ENCODE peak calls at places on chromosomes 2 and 18, in seven cellular contexts. R is colonic mucosa, B is body of pancreas, I is cardiac muscle cell, X is K562, L is right lobe of liver, K is adrenal gland. Q is an unnamed sample. For H3K4me1, the result is how much of the 10 kb centered on the place peaks cover.

GRCh38 chr18:45997689-45998088 is 30.6 kb upstream of the EPG5 start:
- DNase-seq in B (no peak), R (no peak), K (no peak), X (no peak), I (no peak), L (no peak), Q (no peak)

GRCh38 chr2:192546566-192546965 is 351.8 kb upstream of the TMEFF2 start:
- DNase-seq in B (no peak), L (no peak), R (no peak), I (no peak), X (no peak), K (no peak), Q (no peak)

GRCh38 chr2:36573165-36573564 is 24.8 kb downstream of the FEZ2 start:
- DNase-seq in R (no peak), X (no peak), B (no peak), K (no peak), L (no peak), I (no peak), Q (no peak)

GRCh38 chr2:102155703-102156515 is 13.4 kb downstream of the IL1R1 start:
- DNase-seq in L (peak), R (no peak), B (peak), K (peak), I (peak), X (no peak), Q (no peak)

GRCh38 chr2:182330451-182331325 is 96.1 kb downstream of the PDE1A start:
- DNase-seq in K (no peak), I (peak), X (no peak), L (no peak), R (no peak), B (no peak), Q (no peak)

GRCh38 chr2:149827585-149828156 is 240.1 kb upstream of the MMADHC start:
- DNase-seq in L (no peak), K (no peak), I (peak), R (no peak), X (no peak), B (no peak), Q (no peak)

GRCh38 chr2:134679740-134680139 is 39.1 kb downstream of the TMEM163 start:
- DNase-seq in X (peak), B (no peak), K (no peak), L (no peak), R (no peak), I (no peak), Q (no peak)

GRCh38 chr2:8754056-8754790 is 72.4 kb downstream of the ID2 start:
- DNase-seq in L (no peak), R (no peak), B (no peak), K (no peak), X (no peak), I (peak), Q (no peak)

GRCh38 chr2:214077727-214078126 is 333.1 kb upstream of the VWC2L start:
- DNase-seq in L (no peak), X (no peak), I (no peak), K (no peak), B (no peak), R (no peak), Q (no peak)

GRCh38 chr2:149000168-149000938 is 38.1 kb upstream of the LYPD6B start:
- DNase-seq in R (no peak), L (no peak), B (no peak), K (no peak), I (no peak), X (no peak), Q (no peak)

GRCh38 chr18:63936156-63936931 is 12.8 kb upstream of the HMSD start:
- DNase-seq in L (peak), R (peak), K (peak), X (peak), I (peak), B (peak), Q (peak)

GRCh38 chr2:176392744-176393414 is 123.6 kb downstream of the MTX2 start:
- DNase-seq in K (no peak), I (no peak), R (no peak), L (no peak), B (no peak), X (no peak), Q (no peak)

GRCh38 chr2:79713131-79713785 is 200.4 kb downstream of the CTNNA2 start:
- DNase-seq in L (no peak), X (no peak), R (no peak), B (no peak), I (no peak), K (no peak), Q (no peak)

GRCh38 chr2:181812106-181812745 is 79.3 kb upstream of the ITPRID2 start:
- DNase-seq in I (peak), L (no peak), K (no peak), B (no peak), X (no peak), R (no peak), Q (no peak)

GRCh38 chr2:24993797-24994196 is 22.0 kb upstream of the DNAJC27 start:
- DNase-seq in K (no peak), L (no peak), I (peak), X (no peak), B (no peak), R (no peak), Q (no peak)

GRCh38 chr2:217289909-217290283 is 430.0 kb upstream of the TNP1 start:
- DNase-seq in I (peak), X (peak), R (no peak), L (no peak), B (no peak), K (peak), Q (no peak)

GRCh38 chr2:156383798-156384197 is 51.3 kb upstream of the NR4A2 start:
- DNase-seq in B (no peak), I (no peak), X (no peak), L (no peak), R (no peak), K (no peak), Q (no peak)

GRCh38 chr18:37665346-37665745 is 99.7 kb upstream of the CELF4 start:
- DNase-seq in R (no peak), B (no peak), L (no peak), K (no peak), I (no peak), X (no peak), Q (no peak)

GRCh38 chr2:207937818-207938217 is 87.5 kb downstream of the PLEKHM3 start:
- DNase-seq in B (no peak), I (peak), L (no peak), K (no peak), R (no peak), X (no peak), Q (no peak)

GRCh38 chr18:57898506-57899124 is 95.5 kb upstream of the ATP8B1 start:
- DNase-seq in I (peak), K (no peak), R (no peak), L (no peak), B (no peak), X (no peak), Q (no peak)

GRCh38 chr2:241140445-241140840 is 8.8 kb downstream of the PASK start:
- DNase-seq in L (peak), K (no peak), B (no peak), X (no peak), R (no peak), I (no peak), Q (no peak)

GRCh38 chr2:120822908-120823307 is 87.2 kb downstream of the GLI2 start:
- DNase-seq in R (no peak), I (no peak), L (no peak), B (no peak), K (no peak), X (no peak), Q (no peak)
- H3K4me1 ChIP-seq in R (under half), I (under half), L (under half), B (under half), K (under half), X (under half), Q (under half)

DNA sequence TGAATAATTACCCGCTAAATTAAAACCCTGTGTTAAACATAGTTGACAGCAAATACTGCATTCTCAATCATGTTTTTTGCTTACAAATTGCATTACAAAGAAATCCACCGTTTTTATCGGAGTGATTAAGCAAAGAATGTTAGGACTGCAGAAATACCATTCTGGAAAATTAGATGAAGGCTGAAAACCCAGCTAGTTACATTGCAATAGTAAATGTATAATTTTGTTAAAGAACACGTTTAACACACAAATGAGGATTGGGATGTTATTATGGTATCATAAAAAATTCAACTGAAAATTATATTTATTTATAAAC is 12.3 kb upstream of the GBX2 start:
- DNase-seq in K (no peak), X (no peak), L (no peak), B (no peak), I (no peak), R (no peak), Q (no peak)
- H3K27ac ChIP-seq in K (no peak), X (no peak), L (no peak), B (no peak), I (no peak), R (no peak), Q (no peak)

GRCh38 chr18:76989647-76990190 is 142.9 kb downstream of the MBP start:
- DNase-seq in B (no peak), L (peak), I (no peak), X (no peak), K (peak), R (no peak), Q (no peak)

GRCh38 chr18:76986391-76986790 is 146.2 kb downstream of the MBP start:
- DNase-seq in X (no peak), K (no peak), R (no peak), I (no peak), L (peak), B (no peak), Q (no peak)

GRCh38 chr18:76991021-76991688 is 141.4 kb downstream of the MBP start:
- DNase-seq in K (peak), X (no peak), B (no peak), R (no peak), I (no peak), L (peak), Q (no peak)

GRCh38 chr18:76988015-76988826 is 144.4 kb downstream of the MBP start:
- DNase-seq in I (no peak), X (no peak), L (peak), K (no peak), B (no peak), R (peak), Q (no peak)

DNA sequence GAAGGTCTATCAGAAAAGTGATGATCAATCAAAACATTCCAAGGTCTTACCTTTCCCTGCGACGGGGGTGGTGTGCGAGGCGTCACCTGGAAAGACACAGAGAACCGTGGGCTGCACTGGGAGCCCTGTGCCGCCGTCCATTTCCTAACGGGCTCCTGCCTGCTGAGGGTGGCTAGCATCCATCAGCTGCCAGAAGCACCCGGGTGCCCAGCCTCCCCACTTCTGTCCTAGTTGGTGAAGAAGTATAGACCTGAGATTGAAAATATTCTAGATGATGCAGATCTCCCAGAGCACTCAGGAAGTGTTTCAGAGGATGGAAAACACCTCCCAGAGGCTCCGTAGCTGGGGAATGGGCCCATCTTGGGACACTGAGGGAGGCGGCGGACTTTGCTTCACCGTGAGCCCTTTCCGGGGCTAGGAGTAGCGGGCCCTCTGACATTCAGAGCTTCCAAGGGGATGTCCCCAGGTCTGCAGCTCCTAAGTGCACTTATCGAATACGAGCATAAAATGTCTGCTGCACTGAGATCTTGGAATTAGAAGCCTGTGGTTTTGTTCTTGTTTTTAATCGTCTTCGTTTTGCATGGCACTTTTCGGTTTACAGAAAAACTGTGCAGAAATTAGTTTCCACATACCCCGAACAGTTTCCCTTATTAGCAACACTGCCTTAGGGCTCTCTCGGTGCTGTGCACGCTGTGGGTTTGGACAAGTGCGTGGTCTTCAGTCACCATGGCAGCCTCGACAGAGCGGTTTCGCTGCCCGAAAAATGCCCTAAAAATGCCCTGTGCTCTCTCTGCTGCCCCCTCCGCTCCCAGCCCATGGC is 143.5 kb downstream of the MBP start:
- DNase-seq in I (no peak), X (no peak), K (peak), B (no peak), L (peak), R (peak), Q (no peak)
- H3K4me1 ChIP-seq in I (under half), X (under half), K (under half), B (under half), L (under half), R (under half), Q (under half)

GRCh38 chr2:85017436-85018048 is 46.6 kb downstream of the KCMF1 start:
- DNase-seq in X (no peak), K (no peak), B (no peak), I (peak), R (no peak), L (no peak), Q (no peak)
- H3K27ac ChIP-seq in X (peak), K (no peak), B (no peak), I (peak), R (no peak), L (no peak), Q (no peak)

GRCh38 chr18:76414936-76415621 is 80.0 kb downstream of the ZNF516 start:
- DNase-seq in X (no peak), I (no peak), B (no peak), K (peak), L (no peak), R (no peak), Q (no peak)
- H3K4me1 ChIP-seq in X (under half), I (under half), B (under half), K (half or more), L (under half), R (under half), Q (under half)

DNA sequence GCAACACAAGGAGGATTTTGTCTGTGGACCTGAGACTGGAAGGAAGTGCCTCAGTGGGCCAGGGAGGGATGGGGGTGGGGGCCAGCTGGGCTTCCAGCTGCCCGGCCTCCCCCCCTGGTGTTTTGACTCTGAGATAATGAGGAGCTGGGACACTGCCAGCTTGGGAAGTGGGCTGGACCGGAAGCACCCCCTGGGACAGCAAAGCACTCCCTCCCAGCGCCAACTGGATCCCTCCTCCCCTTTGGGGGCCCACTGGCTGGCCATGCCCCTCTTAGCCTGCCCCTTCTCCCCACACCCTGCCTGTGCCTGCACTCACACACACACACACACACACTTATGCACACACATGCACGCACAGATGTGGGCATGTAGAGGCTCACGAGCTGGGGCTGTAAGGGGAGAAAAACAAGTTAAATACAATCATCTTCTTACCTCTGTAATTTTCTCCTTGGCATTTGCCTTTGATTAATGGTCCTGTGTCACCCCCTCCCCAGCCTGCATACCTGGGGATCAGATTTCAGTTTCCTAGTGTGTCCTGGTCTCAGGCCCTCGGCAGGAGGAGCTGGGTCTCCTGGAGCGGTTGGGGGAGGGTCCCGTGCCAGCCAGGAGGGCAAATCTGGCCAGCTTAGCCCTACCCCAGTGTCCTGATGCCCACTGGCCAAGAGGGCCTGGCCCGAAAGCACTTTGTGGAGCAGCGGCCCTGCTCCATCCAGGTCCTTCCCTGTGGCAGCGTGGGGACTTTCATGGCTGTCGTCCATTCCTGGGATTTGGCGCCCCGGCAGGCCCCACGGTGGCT is 3.6 kb downstream of the ITM2C start:
- DNase-seq in L (peak), X (no peak), B (no peak), I (peak), R (no peak), K (no peak), Q (no peak)
- H3K27ac ChIP-seq in L (no peak), X (no peak), B (no peak), I (peak), R (peak), K (peak), Q (no peak)

DNA sequence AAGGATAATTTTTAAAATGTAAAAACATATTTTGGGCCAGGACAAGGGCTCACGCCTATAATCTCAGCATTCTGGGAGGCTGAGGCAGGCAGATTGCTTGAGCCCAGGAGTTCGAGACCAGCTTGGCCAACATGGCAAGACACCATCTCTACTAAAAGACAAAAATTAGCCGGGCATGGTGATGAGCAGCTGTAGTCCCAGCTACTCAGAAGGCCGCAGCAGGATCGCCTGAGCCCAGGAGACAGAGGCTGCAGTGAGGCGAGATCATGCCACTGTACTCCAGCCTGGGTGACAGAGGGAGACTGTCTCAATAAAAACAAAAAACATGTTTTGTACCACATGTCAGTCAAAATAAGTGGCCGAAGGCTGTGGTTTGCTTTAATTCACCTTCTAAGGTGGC is 122.5 kb downstream of the HDAC4 start:
- DNase-seq in B (no peak), I (no peak), L (no peak), R (no peak), K (peak), X (no peak), Q (peak)
- H3K4me1 ChIP-seq in B (under half), I (under half), L (under half), R (under half), K (half or more), X (half or more), Q (under half)

GRCh38 chr2:70115646-70116442 is 28.6 kb downstream of the PCBP1 start:
- DNase-seq in X (peak), B (no peak), R (no peak), I (no peak), L (no peak), K (no peak), Q (no peak)

GRCh38 chr2:70121627-70122372 is 34.5 kb downstream of the PCBP1 start:
- DNase-seq in X (no peak), B (no peak), R (no peak), I (no peak), K (no peak), L (no peak), Q (no peak)

GRCh38 chr2:70118798-70119454 is 31.6 kb downstream of the PCBP1 start:
- DNase-seq in I (peak), R (no peak), B (no peak), K (no peak), X (peak), L (no peak), Q (no peak)

GRCh38 chr2:70113396-70114100 is 26.3 kb downstream of the PCBP1 start:
- DNase-seq in B (no peak), K (no peak), I (no peak), X (no peak), L (no peak), R (no peak), Q (no peak)

GRCh38 chr2:70116936-70117554 is 29.8 kb downstream of the PCBP1 start:
- DNase-seq in L (no peak), R (no peak), X (peak), K (no peak), I (no peak), B (no peak), Q (no peak)
- H3K27ac ChIP-seq in L (no peak), R (no peak), X (peak), K (no peak), I (peak), B (no peak), Q (no peak)

GRCh38 chr2:173195100-173195499 is 119.5 kb downstream of the MAP3K20 start:
- DNase-seq in R (no peak), X (no peak), K (no peak), L (no peak), B (no peak), I (no peak), Q (no peak)

GRCh38 chr2:173193925-173194324 is 118.3 kb downstream of the MAP3K20 start:
- DNase-seq in I (no peak), R (no peak), L (no peak), B (no peak), K (no peak), X (no peak), Q (no peak)

GRCh38 chr2:173192071-173192470 is 116.4 kb downstream of the MAP3K20 start:
- DNase-seq in L (no peak), R (no peak), X (no peak), I (no peak), B (no peak), K (no peak), Q (no peak)

GRCh38 chr2:173187911-173188788 is 112.5 kb downstream of the MAP3K20 start:
- DNase-seq in I (peak), L (no peak), K (peak), B (no peak), X (peak), R (no peak), Q (no peak)

GRCh38 chr2:173191601-173192000 is 116.0 kb downstream of the MAP3K20 start:
- DNase-seq in X (no peak), K (no peak), B (no peak), I (no peak), L (no peak), R (no peak), Q (no peak)
- H3K4me1 ChIP-seq in X (under half), K (under half), B (under half), I (half or more), L (under half), R (under half), Q (under half)

GRCh38 chr2:165205865-165206264 is 2.0 kb upstream of the SCN3A start:
- DNase-seq in X (no peak), I (no peak), B (no peak), R (no peak), L (no peak), K (no peak), Q (no peak)

GRCh38 chr2:165203689-165204559 is at the start of gene SCN3A:
- DNase-seq in L (no peak), I (peak), R (peak), B (peak), X (peak), K (peak), Q (no peak)

GRCh38 chr2:165198181-165198580 is 5.7 kb downstream of the SCN3A start:
- DNase-seq in I (no peak), L (no peak), X (no peak), R (no peak), B (no peak), K (no peak), Q (no peak)

GRCh38 chr2:165197346-165197745 is 6.5 kb downstream of the SCN3A start:
- DNase-seq in B (no peak), K (no peak), L (no peak), X (no peak), I (no peak), R (no peak), Q (no peak)

DNA sequence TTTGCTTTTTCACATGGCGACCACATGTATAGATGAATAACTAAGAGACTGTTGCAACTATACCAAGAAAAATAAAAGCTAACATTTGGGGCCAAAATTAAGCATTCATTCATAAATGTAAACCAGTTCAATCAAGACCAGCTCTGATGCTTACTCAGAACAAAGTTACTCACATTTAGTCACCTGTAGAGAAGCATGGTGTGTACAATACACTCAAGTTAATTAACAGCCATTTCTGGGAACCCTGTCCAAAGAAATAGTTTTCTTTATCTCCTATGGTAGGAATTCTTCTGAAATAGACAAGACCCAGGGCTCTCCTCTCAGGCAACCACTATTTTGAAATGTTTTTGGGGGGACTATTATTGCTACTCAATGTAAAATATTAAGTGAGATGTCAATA is 1.6 kb downstream of the SCN3A start:
- DNase-seq in X (no peak), B (no peak), R (no peak), I (no peak), L (no peak), K (no peak), Q (no peak)
- H3K27ac ChIP-seq in X (no peak), B (no peak), R (no peak), I (no peak), L (no peak), K (no peak), Q (no peak)

Q was measured in upper lobe of right lung.